ENCODE peak calls at places on chromosomes 7 and 10, in six cellular contexts. Z is IMR-90, K is colonic mucosa, N is BE2C, O is GM23338, D is suprapubic skin. L is an unnamed sample. For H3K4me1, the result is how much of the 10 kb centered on the place peaks cover.

GRCh38 chr7:140275069-140275961 is 98.5 kb upstream of the KDM7A start:
- DNase-seq in Z (no peak), K (no peak), N (no peak), O (no peak), D (peak), L (no peak)

GRCh38 chr7:47465191-47465590 is 116.7 kb downstream of the TNS3 start:
- DNase-seq in Z (peak), K (no peak), N (no peak), O (no peak), D (no peak), L (no peak)

GRCh38 chr10:35219906-35220890 is 93.6 kb downstream of the CREM start:
- DNase-seq in Z (no peak), K (no peak), N (no peak), O (no peak), D (no peak), L (no peak)

GRCh38 chr7:82319674-82320118 is 123.9 kb downstream of the CACNA2D1 start:
- DNase-seq in Z (peak), K (peak), N (peak), O (no peak), D (peak), L (peak)

GRCh38 chr7:38728145-38728544 is 97.0 kb upstream of the AMPH start:
- DNase-seq in Z (peak), K (no peak), N (no peak), O (no peak), D (no peak), L (no peak)

GRCh38 chr10:4069491-4069890 is 284.5 kb upstream of the KLF6 start:
- DNase-seq in Z (peak), K (no peak), N (no peak), O (peak), D (no peak), L (no peak)

GRCh38 chr7:50141131-50141530 is 48.1 kb upstream of the ZPBP start:
- DNase-seq in Z (no peak), K (no peak), N (no peak), O (no peak), D (no peak), L (no peak)

GRCh38 chr7:32658034-32658944 is 163.0 kb downstream of the AVL9 start:
- DNase-seq in Z (peak), K (peak), N (no peak), O (no peak), D (no peak), L (no peak)

GRCh38 chr10:125768217-125768616 is 7.4 kb downstream of the MMP21 start:
- DNase-seq in Z (peak), K (no peak), N (no peak), O (no peak), D (no peak), L (no peak)

GRCh38 chr10:66564341-66564740 is 361.5 kb upstream of the LRRTM3 start:
- DNase-seq in Z (no peak), K (no peak), N (no peak), O (no peak), D (no peak), L (no peak)

GRCh38 chr10:91803386-91804125 is 5.3 kb downstream of the TNKS2 start:
- DNase-seq in Z (no peak), K (no peak), N (no peak), O (no peak), D (no peak), L (no peak)

GRCh38 chr7:88689821-88690220 is 69.7 kb upstream of the ZNF804B start:
- DNase-seq in Z (no peak), K (no peak), N (no peak), O (no peak), D (no peak), L (no peak)
- H3K4me3 ChIP-seq in Z (no peak), K (no peak), N (no peak), O (no peak), D (no peak), L (no peak)

GRCh38 chr7:2148189-2148588 is 84.6 kb downstream of the MAD1L1 start:
- DNase-seq in Z (no peak), K (no peak), N (no peak), O (peak), D (no peak), L (no peak)
- H3K4me1 ChIP-seq in Z (under half), K (under half), N (under half), O (under half), D (under half), L (under half)

GRCh38 chr7:107354639-107355038 is 115.2 kb upstream of the GPR22 start:
- DNase-seq in Z (no peak), K (no peak), N (no peak), O (no peak), D (no peak), L (no peak)

GRCh38 chr7:107355616-107356015 is 114.2 kb upstream of the GPR22 start:
- DNase-seq in Z (peak), K (no peak), N (no peak), O (no peak), D (no peak), L (no peak)

GRCh38 chr7:107359520-107360316 is 110.1 kb upstream of the GPR22 start:
- DNase-seq in Z (no peak), K (no peak), N (no peak), O (no peak), D (no peak), L (no peak)
- H3K4me3 ChIP-seq in Z (no peak), K (no peak), N (no peak), O (no peak), D (no peak), L (no peak)

GRCh38 chr10:17157024-17157423 is 27.4 kb upstream of the CUBN start:
- DNase-seq in Z (no peak), K (no peak), N (no peak), O (no peak), D (no peak), L (no peak)

GRCh38 chr10:17155821-17156220 is 26.2 kb upstream of the CUBN start:
- DNase-seq in Z (no peak), K (no peak), N (no peak), O (no peak), D (no peak), L (no peak)

GRCh38 chr10:17162828-17163227 is 33.2 kb upstream of the CUBN start:
- DNase-seq in Z (no peak), K (no peak), N (no peak), O (no peak), D (no peak), L (no peak)

GRCh38 chr10:17166699-17167098 is 34.8 kb downstream of the TRDMT1 start:
- DNase-seq in Z (no peak), K (no peak), N (no peak), O (no peak), D (no peak), L (no peak)

GRCh38 chr10:17161788-17162187 is 32.2 kb upstream of the CUBN start:
- DNase-seq in Z (no peak), K (no peak), N (no peak), O (no peak), D (no peak), L (no peak)
- H3K4me1 ChIP-seq in Z (under half), K (under half), N (under half), O (under half), D (under half), L (under half)

L was measured in mucosa of descending colon.